ENCODE peak calls at places on chromosomes 4 and X, in six cellular contexts. U is posterior vena cava; S is OCI-LY7; F is gastrocnemius medialis; I is M059J; M is activated CD4-positive, alpha-beta T cell treated with anti-CD3 and anti-CD28 coated beads, Interleukin-2, amount 10 ng/mL, durations not matched to agents 7 days and 5 days. O is an unnamed sample.

GRCh38 chr4:36264205-36264826 is 17.1 kb upstream of the DTHD1 start:
- DNase-seq in U (no peak), S (no peak), F (no peak), I (no peak), M (no peak), O (no peak)

GRCh38 chr4:152500798-152501434 is 35.0 kb downstream of the FBXW7 start:
- DNase-seq in U (no peak), S (peak; percentile 90), F (peak; percentile 27), I (peak; percentile 73), M (peak; percentile 90), O (peak; percentile 75)

GRCh38 chrX:47160781-47161180 is 15.8 kb downstream of the RBM10 start:
- DNase-seq in U (peak; percentile 29), S (no peak), F (no peak), I (no peak), M (no peak), O (no peak)

GRCh38 chrX:118729043-118729652 is 1.7 kb downstream of the IL13RA1 start:
- DNase-seq in U (no peak), S (no peak), F (no peak), I (no peak), M (no peak), O (no peak)

GRCh38 chr4:122803788-122804208 is 22.8 kb upstream of the FGF2 start:
- DNase-seq in U (no peak), S (no peak), F (no peak), I (no peak), M (no peak), O (no peak)

GRCh38 chr4:118767109-118767508 is 68.8 kb downstream of the SEC24D start:
- DNase-seq in U (no peak), S (no peak), F (no peak), I (no peak), M (no peak), O (no peak)

GRCh38 chr4:10808591-10808990 is 124.0 kb upstream of the CLNK start:
- DNase-seq in U (no peak), S (no peak), F (no peak), I (peak; percentile 21), M (no peak), O (no peak)

GRCh38 chr4:112140536-112140935 is 4.7 kb upstream of the FAM241A start:
- DNase-seq in U (no peak), S (no peak), F (no peak), I (no peak), M (no peak), O (no peak)

GRCh38 chr4:54937501-54937900 is 187.9 kb downstream of the KDR start:
- DNase-seq in U (no peak), S (no peak), F (no peak), I (no peak), M (no peak), O (no peak)

GRCh38 chr4:7094931-7095330 is 27.1 kb upstream of the GRPEL1 start:
- DNase-seq in U (peak; percentile 78), S (no peak), F (no peak), I (no peak), M (no peak), O (no peak)

GRCh38 chrX:7139202-7140081 is 8.1 kb upstream of the STS start:
- DNase-seq in U (no peak), S (no peak), F (no peak), I (peak; percentile 61), M (no peak), O (no peak)

GRCh38 chr4:147498031-147498700 is 17.3 kb downstream of the EDNRA start:
- DNase-seq in U (no peak), S (no peak), F (no peak), I (peak; percentile 64), M (no peak), O (no peak)

GRCh38 chrX:13194291-13195103 is 125.4 kb downstream of the ATXN3L start:
- DNase-seq in U (no peak), S (peak; percentile 42), F (no peak), I (peak; percentile 43), M (no peak), O (no peak)

GRCh38 chr4:25563071-25563564 is 92.5 kb upstream of the SLC34A2 start:
- DNase-seq in U (peak; percentile 64), S (no peak), F (peak; percentile 29), I (no peak), M (no peak), O (no peak)

GRCh38 chr4:54165011-54165410 is 64.1 kb upstream of the PDGFRA start:
- DNase-seq in U (no peak), S (no peak), F (no peak), I (peak; percentile 56), M (no peak), O (no peak)

GRCh38 chrX:1480082-1480785 is 27.5 kb upstream of the ASMTL start:
- DNase-seq in U (no peak), S (no peak), F (no peak), I (peak; percentile 75), M (peak; percentile 4), O (no peak)